ENCODE peak calls at places on chromosomes 2 and 18, in eight cellular contexts. I, L, N, F, Q, U, A and Z are unnamed samples.

GRCh38 chr2:193963472-193964119 is 1693.4 kb upstream of the SLC39A10 start:
- DNase-seq in I (peak), L (peak), N (no peak), F (no peak), Q (no peak), U (peak), A (no peak), Z (no peak)

GRCh38 chr18:9069482-9070059 is 32.9 kb upstream of the NDUFV2 start:
- DNase-seq in I (no peak), L (no peak), N (no peak), F (no peak), Q (no peak), U (no peak), A (no peak), Z (no peak)

GRCh38 chr2:133476931-133477613 is 91.2 kb downstream of the NCKAP5 start:
- DNase-seq in I (no peak), L (no peak), N (no peak), F (no peak), Q (no peak), U (no peak), A (no peak), Z (no peak)

GRCh38 chr18:66752733-66753132 is 148.8 kb upstream of the CDH19 start:
- DNase-seq in I (no peak), L (peak), N (no peak), F (no peak), Q (no peak), U (no peak), A (no peak), Z (no peak)

GRCh38 chr2:55103039-55103438 is 52.8 kb upstream of the RTN4 start:
- DNase-seq in I (no peak), L (no peak), N (no peak), F (no peak), Q (no peak), U (no peak), A (no peak), Z (no peak)

GRCh38 chr18:55384551-55385275 is 203.3 kb downstream of the TCF4 start:
- DNase-seq in I (peak), L (peak), N (no peak), F (peak), Q (no peak), U (peak), A (no peak), Z (no peak)

GRCh38 chr2:3265471-3265870 is 112.1 kb downstream of the EIPR1 start:
- DNase-seq in I (no peak), L (no peak), N (no peak), F (no peak), Q (no peak), U (no peak), A (no peak), Z (no peak)

GRCh38 chr2:165868211-165868610 is 74.2 kb upstream of the GALNT3 start:
- DNase-seq in I (peak), L (no peak), N (no peak), F (no peak), Q (no peak), U (peak), A (no peak), Z (no peak)

GRCh38 chr2:190333928-190334327 is 9.5 kb upstream of the INPP1 start:
- DNase-seq in I (no peak), L (no peak), N (no peak), F (no peak), Q (no peak), U (no peak), A (no peak), Z (no peak)

GRCh38 chr2:110837421-110838409 is 105.3 kb downstream of the ACOXL start:
- DNase-seq in I (peak), L (no peak), N (no peak), F (no peak), Q (no peak), U (no peak), A (no peak), Z (no peak)

GRCh38 chr2:26169226-26169625 is 3.7 kb upstream of the GAREM2 start:
- DNase-seq in I (no peak), L (no peak), N (no peak), F (no peak), Q (no peak), U (no peak), A (no peak), Z (no peak)

GRCh38 chr2:126736133-126736874 is 80.3 kb downstream of the GYPC start:
- DNase-seq in I (no peak), L (no peak), N (no peak), F (no peak), Q (no peak), U (no peak), A (no peak), Z (no peak)

GRCh38 chr2:236405357-236405756 is 141.2 kb upstream of the ASB18 start:
- DNase-seq in I (no peak), L (no peak), N (no peak), F (no peak), Q (no peak), U (no peak), A (no peak), Z (no peak)

GRCh38 chr18:35580748-35581534 is 599 bp upstream of the GALNT1 start:
- DNase-seq in I (peak), L (peak), N (peak), F (peak), Q (peak), U (peak), A (no peak), Z (peak)

GRCh38 chr2:185859506-185859905 is 120.9 kb downstream of the FSIP2 start:
- DNase-seq in I (no peak), L (no peak), N (no peak), F (no peak), Q (no peak), U (peak), A (no peak), Z (no peak)

GRCh38 chr2:156518160-156518559 is 82.0 kb downstream of the GPD2 start:
- DNase-seq in I (no peak), L (no peak), N (no peak), F (no peak), Q (no peak), U (no peak), A (no peak), Z (no peak)

GRCh38 chr2:46257476-46257875 is 39.7 kb upstream of the EPAS1 start:
- DNase-seq in I (peak), L (no peak), N (no peak), F (no peak), Q (no peak), U (peak), A (no peak), Z (no peak)

GRCh38 chr18:24603151-24603550 is 142.7 kb downstream of the HRH4 start:
- DNase-seq in I (no peak), L (no peak), N (no peak), F (no peak), Q (no peak), U (no peak), A (no peak), Z (no peak)

GRCh38 chr2:111068435-111069058 is 52.2 kb upstream of the BCL2L11 start:
- DNase-seq in I (no peak), L (peak), N (no peak), F (no peak), Q (no peak), U (no peak), A (no peak), Z (no peak)

GRCh38 chr2:136375017-136375901 is 257.3 kb upstream of the CXCR4 start:
- DNase-seq in I (no peak), L (no peak), N (no peak), F (no peak), Q (no peak), U (no peak), A (no peak), Z (no peak)

GRCh38 chr2:176283268-176283667 is 14.0 kb downstream of the MTX2 start:
- DNase-seq in I (no peak), L (no peak), N (no peak), F (no peak), Q (no peak), U (peak), A (no peak), Z (no peak)

GRCh38 chr18:292271-292670 is 24.4 kb upstream of the THOC1 start:
- DNase-seq in I (no peak), L (no peak), N (no peak), F (no peak), Q (no peak), U (no peak), A (no peak), Z (no peak)

GRCh38 chr2:122680662-122681061 is 925.2 kb downstream of the TSN start:
- DNase-seq in I (no peak), L (no peak), N (no peak), F (no peak), Q (no peak), U (no peak), A (no peak), Z (no peak)

GRCh38 chr2:26687328-26687727 is 5.2 kb upstream of the KCNK3 start:
- DNase-seq in I (no peak), L (no peak), N (no peak), F (no peak), Q (no peak), U (no peak), A (no peak), Z (no peak)

GRCh38 chr18:22276334-22276713 is 106.9 kb downstream of the GATA6 start:
- DNase-seq in I (no peak), L (no peak), N (peak), F (peak), Q (no peak), U (no peak), A (no peak), Z (no peak)

GRCh38 chr2:64606495-64607363 is 47.0 kb downstream of the SERTAD2 start:
- DNase-seq in I (no peak), L (peak), N (peak), F (peak), Q (peak), U (no peak), A (no peak), Z (no peak)

GRCh38 chr2:143417428-143417827 is 288.2 kb downstream of the ARHGAP15 start:
- DNase-seq in I (no peak), L (no peak), N (no peak), F (no peak), Q (no peak), U (no peak), A (no peak), Z (no peak)

GRCh38 chr18:79680100-79680879 is 687 bp downstream of the CTDP1 start:
- DNase-seq in I (peak), L (peak), N (peak), F (no peak), Q (peak), U (peak), A (peak), Z (no peak)

GRCh38 chr18:54154231-54154630 is 70.2 kb downstream of the MBD2 start:
- DNase-seq in I (no peak), L (no peak), N (no peak), F (no peak), Q (no peak), U (no peak), A (no peak), Z (no peak)

GRCh38 chr2:30990736-30991135 is 147.5 kb downstream of the GALNT14 start:
- DNase-seq in I (no peak), L (no peak), N (no peak), F (no peak), Q (no peak), U (no peak), A (no peak), Z (no peak)

GRCh38 chr18:25047983-25048382 is 304.0 kb downstream of the ZNF521 start:
- DNase-seq in I (no peak), L (no peak), N (no peak), F (no peak), Q (no peak), U (no peak), A (no peak), Z (no peak)

GRCh38 chr18:811192-812122 is 585 bp downstream of the YES1 start:
- DNase-seq in I (no peak), L (peak), N (peak), F (peak), Q (peak), U (no peak), A (peak), Z (peak)

GRCh38 chr2:159516241-159516758 is 100.0 kb downstream of the BAZ2B start:
- DNase-seq in I (peak), L (peak), N (no peak), F (no peak), Q (no peak), U (peak), A (peak), Z (no peak)
- TF ChIP-seq CTCF in I (no peak), L (no peak), N (peak), F (no peak), Q (no peak), U (no peak), A (no peak), Z (no peak)

GRCh38 chr2:235168174-235168979 is 216.6 kb downstream of the SH3BP4 start:
- DNase-seq in I (no peak), L (no peak), N (no peak), F (no peak), Q (no peak), U (no peak), A (no peak), Z (no peak)

GRCh38 chr2:235170016-235170415 is 218.2 kb downstream of the SH3BP4 start:
- DNase-seq in I (no peak), L (no peak), N (no peak), F (no peak), Q (no peak), U (peak), A (no peak), Z (no peak)

GRCh38 chr2:235165631-235166030 is 213.8 kb downstream of the SH3BP4 start:
- DNase-seq in I (no peak), L (no peak), N (no peak), F (no peak), Q (no peak), U (no peak), A (no peak), Z (no peak)

GRCh38 chr2:235171511-235172130 is 219.8 kb downstream of the SH3BP4 start:
- DNase-seq in I (peak), L (no peak), N (no peak), F (no peak), Q (no peak), U (peak), A (no peak), Z (no peak)

GRCh38 chr2:235170536-235171510 is 219.0 kb downstream of the SH3BP4 start:
- DNase-seq in I (peak), L (peak), N (no peak), F (no peak), Q (no peak), U (peak), A (peak), Z (no peak)
- TF ChIP-seq CTCF in I (peak), L (no peak), N (no peak), F (no peak), Q (no peak), U (peak), A (peak), Z (peak)

DNA sequence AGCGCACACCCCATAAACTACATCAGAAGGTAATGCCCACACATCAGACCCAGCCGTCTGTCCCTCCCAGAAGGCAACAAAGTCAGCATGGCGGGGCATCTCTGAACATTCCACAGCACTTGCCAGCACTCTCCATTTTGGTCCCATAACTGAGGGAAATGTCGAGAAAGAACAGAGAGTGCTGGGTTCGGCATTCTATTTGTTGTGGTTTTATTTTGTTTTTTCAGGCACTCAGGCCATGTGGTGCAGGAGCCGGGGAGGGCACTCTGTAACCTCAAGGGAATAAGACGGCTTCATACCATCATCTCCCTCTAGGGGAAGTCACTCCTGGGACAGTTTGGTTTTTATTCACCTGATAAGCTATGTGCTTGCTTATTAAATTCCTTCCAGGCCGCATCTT is 156.0 kb downstream of the SEPTIN10 start:
- DNase-seq in I (no peak), L (no peak), N (no peak), F (no peak), Q (no peak), U (no peak), A (no peak), Z (no peak)
- TF ChIP-seq CTCF in I (peak), L (no peak), N (no peak), F (no peak), Q (no peak), U (peak), A (no peak), Z (peak)

GRCh38 chr18:37297106-37297505 is 268.5 kb downstream of the CELF4 start:
- DNase-seq in I (no peak), L (no peak), N (no peak), F (no peak), Q (no peak), U (no peak), A (no peak), Z (no peak)

GRCh38 chr18:37289423-37289822 is 276.2 kb downstream of the CELF4 start:
- DNase-seq in I (no peak), L (no peak), N (no peak), F (no peak), Q (no peak), U (no peak), A (no peak), Z (no peak)

GRCh38 chr18:37299471-37300304 is 265.9 kb downstream of the CELF4 start:
- DNase-seq in I (peak), L (peak), N (peak), F (peak), Q (peak), U (peak), A (peak), Z (peak)

GRCh38 chr18:37298816-37299215 is 266.8 kb downstream of the CELF4 start:
- DNase-seq in I (no peak), L (no peak), N (no peak), F (no peak), Q (no peak), U (no peak), A (no peak), Z (no peak)

DNA sequence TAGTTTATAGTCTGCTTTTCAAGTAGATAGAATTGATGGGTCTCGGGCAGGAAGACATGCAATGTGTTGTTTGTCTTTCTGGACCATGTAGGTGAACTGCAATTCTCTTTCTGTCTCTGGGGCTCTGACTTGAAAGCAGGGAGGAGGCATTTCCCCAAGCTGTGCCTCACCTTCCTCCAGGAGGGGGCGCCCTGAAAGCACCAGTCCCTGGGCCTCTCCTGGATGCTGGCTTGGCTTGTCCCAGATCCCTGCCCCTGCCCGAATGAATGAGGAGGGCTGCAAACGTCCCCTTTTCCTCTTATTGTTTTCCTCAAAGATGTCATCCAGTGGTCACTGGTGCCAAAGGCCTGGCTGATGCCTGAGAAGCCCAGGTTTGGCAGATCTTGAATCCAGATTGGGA is 270.6 kb downstream of the CELF4 start:
- DNase-seq in I (no peak), L (peak), N (no peak), F (no peak), Q (no peak), U (no peak), A (no peak), Z (no peak)
- TF ChIP-seq CTCF in I (peak), L (peak), N (peak), F (no peak), Q (peak), U (peak), A (peak), Z (peak)

GRCh38 chr2:74461187-74462053 is 3.2 kb downstream of the WBP1 start:
- DNase-seq in I (peak), L (peak), N (no peak), F (no peak), Q (no peak), U (no peak), A (no peak), Z (no peak)
- TF ChIP-seq CTCF in I (peak), L (peak), N (peak), F (no peak), Q (no peak), U (no peak), A (peak), Z (peak)

GRCh38 chr2:21392660-21393059 is 268.9 kb downstream of the TDRD15 start:
- DNase-seq in I (peak), L (no peak), N (no peak), F (no peak), Q (no peak), U (no peak), A (no peak), Z (no peak)

GRCh38 chr2:21396252-21396651 is 272.5 kb downstream of the TDRD15 start:
- DNase-seq in I (no peak), L (no peak), N (no peak), F (no peak), Q (no peak), U (no peak), A (no peak), Z (no peak)

GRCh38 chr2:21395366-21395765 is 271.6 kb downstream of the TDRD15 start:
- DNase-seq in I (peak), L (no peak), N (no peak), F (no peak), Q (no peak), U (no peak), A (no peak), Z (no peak)
- TF ChIP-seq CTCF in I (no peak), L (peak), N (no peak), F (no peak), Q (no peak), U (no peak), A (peak), Z (peak)